ENCODE peak calls at places on chromosomes 4 and X, in seven cellular contexts. A, J, N, C, M, U and F are unnamed samples.

GRCh38 chrX:97294016-97294415 is 410.3 kb downstream of the RPA4 start:
- DNase-seq in A (no peak), J (no peak), N (no peak), C (no peak), M (no peak), U (no peak), F (no peak)

GRCh38 chr4:106766519-106766918 is 269.6 kb downstream of the DKK2 start:
- DNase-seq in A (no peak), J (no peak), N (no peak), C (no peak), M (no peak), U (no peak), F (no peak)

GRCh38 chr4:135201081-135201480 is 999.5 kb upstream of the PABPC4L start:
- DNase-seq in A (no peak), J (no peak), N (no peak), C (no peak), M (no peak), U (no peak), F (no peak)

GRCh38 chrX:100615015-100615414 is 21.6 kb downstream of the TSPAN6 start:
- DNase-seq in A (peak), J (no peak), N (no peak), C (peak), M (peak), U (no peak), F (no peak)

GRCh38 chr4:141215972-141216761 is 4.5 kb upstream of the ZNF330 start:
- DNase-seq in A (no peak), J (no peak), N (no peak), C (no peak), M (no peak), U (no peak), F (no peak)

GRCh38 chrX:9148626-9149385 is 114.9 kb upstream of the FAM9B start:
- DNase-seq in A (no peak), J (no peak), N (no peak), C (no peak), M (no peak), U (peak), F (no peak)

GRCh38 chr4:108192056-108192455 is 23.3 kb upstream of the LEF1 start:
- DNase-seq in A (no peak), J (no peak), N (no peak), C (no peak), M (no peak), U (no peak), F (no peak)

GRCh38 chr4:176302283-176303275 is 17.2 kb upstream of the SPCS3 start:
- DNase-seq in A (no peak), J (no peak), N (no peak), C (no peak), M (no peak), U (no peak), F (no peak)

GRCh38 chr4:189001971-189002450 is 862.8 kb downstream of the TRIML1 start:
- DNase-seq in A (no peak), J (no peak), N (no peak), C (no peak), M (no peak), U (no peak), F (no peak)

GRCh38 chrX:118603981-118604380 is 108.4 kb downstream of the DOCK11 start:
- DNase-seq in A (peak), J (peak), N (no peak), C (peak), M (peak), U (no peak), F (peak)

GRCh38 chr4:69748176-69748575 is 12.2 kb downstream of the SULT1B1 start:
- DNase-seq in A (no peak), J (no peak), N (no peak), C (no peak), M (no peak), U (no peak), F (no peak)

GRCh38 chr4:40747436-40747835 is 2.3 kb upstream of the NSUN7 start:
- DNase-seq in A (no peak), J (no peak), N (no peak), C (no peak), M (no peak), U (no peak), F (no peak)

GRCh38 chrX:136652822-136653723 is 5.1 kb downstream of the CD40LG start:
- DNase-seq in A (no peak), J (no peak), N (no peak), C (no peak), M (no peak), U (no peak), F (no peak)

GRCh38 chr4:752196-752861 is 46.7 kb downstream of the PCGF3 start:
- DNase-seq in A (no peak), J (no peak), N (no peak), C (no peak), M (no peak), U (no peak), F (no peak)

GRCh38 chr4:126850286-126850685 is 782.5 kb upstream of the INTU start:
- DNase-seq in A (no peak), J (peak), N (no peak), C (peak), M (no peak), U (no peak), F (no peak)

GRCh38 chr4:80507077-80507476 is 171.5 kb downstream of the CFAP299 start:
- DNase-seq in A (no peak), J (peak), N (no peak), C (no peak), M (no peak), U (no peak), F (no peak)

GRCh38 chrX:48540480-48540879 is 966 bp downstream of the TBC1D25 start:
- DNase-seq in A (no peak), J (no peak), N (no peak), C (no peak), M (no peak), U (no peak), F (no peak)

GRCh38 chrX:21963226-21963625 is 22.7 kb downstream of the SMS start:
- DNase-seq in A (no peak), J (no peak), N (no peak), C (no peak), M (no peak), U (no peak), F (no peak)

GRCh38 chr4:116599859-116600258 is 485.5 kb downstream of the TRAM1L1 start:
- DNase-seq in A (no peak), J (no peak), N (peak), C (no peak), M (no peak), U (peak), F (no peak)

GRCh38 chr4:33262809-33263208 is 2542.6 kb downstream of the PCDH7 start:
- DNase-seq in A (no peak), J (no peak), N (no peak), C (no peak), M (no peak), U (no peak), F (no peak)

GRCh38 chr4:22190855-22191254 is 242.3 kb upstream of the KCNIP4 start:
- DNase-seq in A (no peak), J (no peak), N (no peak), C (no peak), M (no peak), U (no peak), F (no peak)

GRCh38 chr4:184310171-184310567 is 92.5 kb upstream of the ENPP6 start:
- DNase-seq in A (no peak), J (no peak), N (no peak), C (no peak), M (no peak), U (no peak), F (no peak)

GRCh38 chr4:145075742-145076472 is 22.1 kb downstream of the ANAPC10 start:
- DNase-seq in A (no peak), J (no peak), N (no peak), C (no peak), M (no peak), U (no peak), F (no peak)

GRCh38 chrX:119942831-119943184 is 743 bp downstream of the NKAP start:
- DNase-seq in A (peak), J (peak), N (no peak), C (no peak), M (no peak), U (no peak), F (no peak)

GRCh38 chr4:40915318-40916217 is 165.8 kb downstream of the NSUN7 start:
- DNase-seq in A (no peak), J (no peak), N (no peak), C (no peak), M (no peak), U (no peak), F (no peak)

GRCh38 chr4:48557478-48557877 is 67.4 kb downstream of the ZAR1 start:
- DNase-seq in A (no peak), J (peak), N (no peak), C (peak), M (no peak), U (no peak), F (no peak)

GRCh38 chr4:120209706-120210105 is 143.1 kb upstream of the MAD2L1 start:
- DNase-seq in A (no peak), J (no peak), N (no peak), C (no peak), M (no peak), U (no peak), F (no peak)

GRCh38 chr4:99945718-99946345 is 586 bp downstream of the DNAJB14 start:
- DNase-seq in A (peak), J (peak), N (no peak), C (peak), M (no peak), U (no peak), F (no peak)

GRCh38 chr4:121050251-121050650 is 22.1 kb downstream of the NDNF start:
- DNase-seq in A (no peak), J (no peak), N (no peak), C (no peak), M (no peak), U (no peak), F (no peak)

GRCh38 chr4:26397086-26397485 is 76.3 kb downstream of the RBPJ start:
- DNase-seq in A (no peak), J (no peak), N (no peak), C (no peak), M (no peak), U (no peak), F (no peak)

GRCh38 chr4:54658321-54659093 is 750 bp downstream of the KIT start:
- DNase-seq in A (peak), J (peak), N (peak), C (peak), M (no peak), U (no peak), F (peak)

GRCh38 chr4:145935253-145936141 is 3.1 kb downstream of the ZNF827 start:
- DNase-seq in A (peak), J (no peak), N (no peak), C (peak), M (peak), U (no peak), F (peak)

GRCh38 chr4:2832981-2833670 is 10.5 kb upstream of the ADD1 start:
- DNase-seq in A (no peak), J (no peak), N (peak), C (no peak), M (no peak), U (no peak), F (no peak)

GRCh38 chrX:84729809-84730208 is 227.6 kb upstream of the HDX start:
- DNase-seq in A (peak), J (peak), N (peak), C (peak), M (peak), U (no peak), F (peak)

GRCh38 chr4:174828845-174829701 is at the start of gene GLRA3:
- DNase-seq in A (peak), J (peak), N (peak), C (peak), M (no peak), U (peak), F (no peak)

GRCh38 chr4:150236626-150237025 is 158.4 kb downstream of the DCLK2 start:
- DNase-seq in A (no peak), J (no peak), N (no peak), C (no peak), M (no peak), U (no peak), F (no peak)

GRCh38 chr4:92232566-92232965 is 71.2 kb upstream of the GRID2 start:
- DNase-seq in A (no peak), J (no peak), N (no peak), C (no peak), M (no peak), U (no peak), F (no peak)

GRCh38 chr4:138560448-138560847 is 318.3 kb upstream of the SLC7A11 start:
- DNase-seq in A (no peak), J (peak), N (no peak), C (no peak), M (no peak), U (peak), F (no peak)

GRCh38 chr4:83174844-83175414 is 60.4 kb upstream of the PLAC8 start:
- DNase-seq in A (no peak), J (no peak), N (no peak), C (no peak), M (peak), U (no peak), F (peak)

DNA sequence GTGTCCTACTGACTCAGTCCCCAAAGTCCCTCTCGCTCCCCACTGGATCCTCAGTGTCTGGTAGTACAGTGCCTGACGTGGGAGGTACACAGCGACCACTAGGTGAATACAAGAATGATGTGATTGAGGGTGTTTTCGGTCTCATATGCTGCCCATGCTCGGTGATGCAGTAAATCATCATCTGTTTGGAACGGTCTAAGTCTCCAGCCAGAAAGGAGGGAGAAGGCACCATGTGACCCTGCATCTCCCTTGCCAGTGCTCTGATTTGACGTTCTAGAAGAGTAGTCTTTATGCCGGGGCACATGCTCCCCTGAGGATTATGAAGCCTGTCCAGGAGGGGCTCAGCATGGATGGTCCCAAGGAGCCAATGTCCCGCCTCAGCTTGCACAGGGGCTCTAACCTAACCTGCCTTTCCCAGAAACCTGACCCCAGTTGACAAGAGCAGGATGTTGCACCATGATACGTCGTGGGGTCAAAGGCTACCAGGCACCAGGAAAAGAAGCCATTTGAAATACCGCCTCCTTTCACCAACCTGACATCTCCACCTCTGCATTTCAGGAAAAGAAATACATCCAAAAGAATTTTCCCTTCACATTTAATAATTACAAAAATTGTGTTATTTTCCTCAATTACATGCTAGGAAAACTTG is 13.8 kb upstream of the PLXNB3 start:
- DNase-seq in A (peak), J (no peak), N (no peak), C (no peak), M (no peak), U (no peak), F (no peak)
- TF ChIP-seq TAF1 in A (no peak), J (no peak), N (no peak), C (no peak), M (no peak), U (no peak), F (no peak)

DNA sequence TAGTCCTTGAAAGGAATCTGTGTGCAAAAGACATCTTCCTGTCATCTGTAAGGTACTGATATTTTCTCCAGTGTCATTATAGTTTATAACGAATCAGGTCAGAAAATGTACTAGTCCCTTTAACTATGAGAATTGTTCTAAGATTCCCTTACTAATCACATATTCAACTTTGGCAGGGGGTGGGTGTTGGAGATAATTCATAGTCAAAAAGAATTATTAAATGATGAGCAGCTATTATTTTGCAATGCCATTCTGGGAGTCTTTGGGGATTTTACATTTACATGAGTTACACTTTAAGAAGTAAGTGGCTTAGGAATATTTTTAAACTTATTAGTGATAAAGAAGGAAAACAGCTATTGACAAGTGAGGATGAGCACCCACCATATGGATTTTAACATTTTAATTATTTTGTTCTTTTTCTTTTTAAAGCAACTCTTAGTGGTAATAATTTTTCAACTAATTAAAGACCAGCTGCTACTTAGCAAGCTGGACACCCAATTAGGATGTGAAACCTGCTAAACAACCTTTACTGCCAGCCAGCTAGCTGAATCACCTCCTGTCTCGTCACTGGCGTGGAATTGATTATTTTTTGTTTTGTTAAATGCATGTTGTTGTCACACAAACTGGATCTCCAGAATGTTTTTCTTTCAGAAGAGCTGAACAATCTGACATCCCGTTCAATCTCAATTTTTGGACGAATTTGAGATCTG is 219.3 kb downstream of the ARAP2 start:
- DNase-seq in A (no peak), J (no peak), N (no peak), C (no peak), M (no peak), U (no peak), F (no peak)
- TF ChIP-seq TAF1 in A (no peak), J (no peak), N (no peak), C (no peak), M (no peak), U (no peak), F (no peak)

GRCh38 chr4:8192748-8193738 is 6.0 kb upstream of the SH3TC1 start:
- DNase-seq in A (peak), J (no peak), N (peak), C (peak), M (peak), U (no peak), F (peak)
- TF ChIP-seq TAF1 in A (no peak), J (no peak), N (no peak), C (no peak), M (no peak), U (no peak), F (no peak)

GRCh38 chrX:32447640-32448039 is 763.7 kb downstream of the DMD start:
- DNase-seq in A (no peak), J (no peak), N (no peak), C (no peak), M (no peak), U (no peak), F (no peak)
- TF ChIP-seq TAF1 in A (no peak), J (no peak), N (no peak), C (no peak), M (no peak), U (no peak), F (no peak)

GRCh38 chr4:157992948-157993839 is 179.6 kb downstream of the GASK1B start:
- DNase-seq in A (peak), J (no peak), N (no peak), C (no peak), M (no peak), U (no peak), F (no peak)

GRCh38 chr4:157996061-157996460 is 176.8 kb downstream of the GASK1B start:
- DNase-seq in A (no peak), J (no peak), N (no peak), C (no peak), M (no peak), U (no peak), F (no peak)

GRCh38 chr4:157994863-157995262 is 178.0 kb downstream of the GASK1B start:
- DNase-seq in A (peak), J (no peak), N (no peak), C (no peak), M (no peak), U (no peak), F (no peak)

GRCh38 chr4:157996598-157996997 is 176.2 kb downstream of the GASK1B start:
- DNase-seq in A (no peak), J (no peak), N (no peak), C (no peak), M (no peak), U (no peak), F (no peak)

GRCh38 chr4:157992038-157992706 is 180.7 kb downstream of the GASK1B start:
- DNase-seq in A (peak), J (peak), N (no peak), C (peak), M (no peak), U (no peak), F (no peak)
- TF ChIP-seq TAF1 in A (no peak), J (no peak), N (no peak), C (no peak), M (no peak), U (no peak), F (no peak)

GRCh38 chr4:139919513-139919912 is 234.5 kb downstream of the MAML3 start:
- DNase-seq in A (no peak), J (no peak), N (no peak), C (no peak), M (no peak), U (no peak), F (no peak)
- TF ChIP-seq TAF1 in A (no peak), J (no peak), N (no peak), C (no peak), M (no peak), U (no peak), F (no peak)

GRCh38 chr4:151675366-151676060 is 85.3 kb downstream of the GATB start:
- DNase-seq in A (no peak), J (no peak), N (no peak), C (peak), M (no peak), U (no peak), F (no peak)
- TF ChIP-seq TAF1 in A (no peak), J (no peak), N (no peak), C (no peak), M (no peak), U (no peak), F (no peak)

GRCh38 chr4:20496078-20496477 is 204.2 kb upstream of the PACRGL start:
- DNase-seq in A (no peak), J (no peak), N (no peak), C (no peak), M (no peak), U (no peak), F (no peak)
- TF ChIP-seq TAF1 in A (no peak), J (no peak), N (no peak), C (no peak), M (no peak), U (no peak), F (no peak)